ENCODE peak calls at places on chromosomes 5 and 9, in eight cellular contexts. I is nucleus accumbens, N is lung microvascular endothelial cell, O is WTC11, W is MM.1S, F is posterior vena cava, A is ACHN, G is iPS DF 19.7. V is an unnamed sample.

GRCh38 chr5:167513383-167513782 is 778.1 kb upstream of the WWC1 start:
- DNase-seq in A (no peak), O (no peak), F (no peak), N (no peak), I (no peak), G (no peak), W (no peak), V (no peak)

GRCh38 chr5:135490245-135491037 is 38.3 kb upstream of the TIFAB start:
- DNase-seq in G (no peak), N (no peak), F (no peak), W (no peak), I (no peak), A (no peak), O (peak; percentile 38), V (no peak)

GRCh38 chr9:36187414-36187813 is 3.3 kb upstream of the CLTA start:
- DNase-seq in G (no peak), N (peak; percentile 29), I (no peak), A (peak; percentile 63), F (no peak), O (no peak), W (peak; percentile 31), V (peak; percentile 85)

GRCh38 chr5:10913846-10914245 is 152.8 kb upstream of the DAP start:
- DNase-seq in N (peak; percentile 43), A (peak; percentile 6), G (no peak), W (no peak), I (no peak), F (no peak), O (no peak), V (peak; percentile 80)

GRCh38 chr9:120221844-120222243 is 358.1 kb downstream of the CDK5RAP2 start:
- DNase-seq in I (no peak), N (no peak), W (no peak), F (no peak), A (no peak), G (no peak), O (peak; percentile 36), V (no peak)

GRCh38 chr5:95812100-95812472 is 10.4 kb downstream of the GLRX start:
- DNase-seq in O (no peak), N (no peak), G (no peak), W (no peak), I (no peak), A (no peak), F (peak; percentile 68), V (no peak)

GRCh38 chr9:4048441-4048840 is 251.4 kb downstream of the GLIS3 start:
- DNase-seq in W (peak; percentile 12), O (no peak), F (no peak), I (no peak), G (no peak), A (peak; percentile 59), N (peak; percentile 45), V (peak; percentile 63)

GRCh38 chr5:52800394-52801213 is 12.9 kb downstream of the ITGA1 start:
- DNase-seq in W (peak; percentile 11), A (peak; percentile 82), I (peak; percentile 48), N (peak; percentile 77), O (peak; percentile 53), F (peak; percentile 85), G (no peak), V (peak; percentile 87)

GRCh38 chr5:133952729-133953567 is 15.5 kb downstream of the C5orf15 start:
- DNase-seq in N (peak; percentile 96), F (peak; percentile 85), O (no peak), A (no peak), G (no peak), W (no peak), I (no peak), V (peak; percentile 88)